ENCODE peak calls at places on chromosome 5, in eight cellular contexts. F is stimulated activated CD4-positive, alpha-beta T cell treated with anti-CD3 and anti-CD28 coated beads, Interleukin-4, amount 100 ng/mL, for 48 hours; L is pulmonary artery endothelial cell; H is stimulated activated naive B cell treated with anti-CD40 and anti-IgM and Interleukin-4, amounts not matched to agents 10 μg/mL and 1 μg/mL and 100 μg/mL, for 72 hours; J is C1 segment of cervical spinal cord; Q is Calu3; K is GM20000; E is substantia nigra. N is an unnamed sample.
A peak's percentile ranks its signal among the peaks of the same experiment; 100 is the strongest.

GRCh38 chr5:16489322-16489791 is 23.8 kb upstream of the ZNF622 start:
- DNase-seq in F (no peak), L (no peak), H (no peak), J (no peak), Q (peak; percentile 23), K (peak; percentile 21), E (peak; percentile 4), N (peak; percentile 70)

GRCh38 chr5:60410427-60410826 is 289.5 kb downstream of the DEPDC1B start:
- DNase-seq in F (no peak), L (no peak), H (no peak), J (no peak), Q (no peak), K (no peak), E (no peak), N (no peak)

GRCh38 chr5:137303509-137303908 is 195.6 kb downstream of the SPOCK1 start:
- DNase-seq in F (no peak), L (no peak), H (no peak), J (no peak), Q (no peak), K (no peak), E (no peak), N (no peak)

GRCh38 chr5:14873790-14874189 is 2.2 kb upstream of the ANKH start:
- DNase-seq in F (no peak), L (no peak), H (no peak), J (no peak), Q (no peak), K (no peak), E (no peak), N (no peak)

GRCh38 chr5:150300496-150301169 is 2.1 kb downstream of the ARSI start:
- DNase-seq in F (no peak), L (no peak), H (no peak), J (no peak), Q (no peak), K (no peak), E (no peak), N (no peak)

GRCh38 chr5:77957-78804 is 13.8 kb upstream of the PLEKHG4B start:
- DNase-seq in F (no peak), L (no peak), H (peak; percentile 26), J (no peak), Q (peak; percentile 77), K (no peak), E (no peak), N (no peak)

GRCh38 chr5:178284095-178284675 is 51.6 kb upstream of the PHYKPL start:
- DNase-seq in F (no peak), L (no peak), H (no peak), J (no peak), Q (no peak), K (no peak), E (no peak), N (no peak)

GRCh38 chr5:123538670-123539459 is 26.9 kb downstream of the CSNK1G3 start:
- DNase-seq in F (no peak), L (no peak), H (no peak), J (no peak), Q (no peak), K (no peak), E (no peak), N (no peak)

GRCh38 chr5:1879292-1880263 is 3.1 kb downstream of the IRX4 start:
- DNase-seq in F (no peak), L (no peak), H (no peak), J (no peak), Q (no peak), K (no peak), E (no peak), N (no peak)

GRCh38 chr5:89556215-89557009 is 673.4 kb upstream of the MEF2C start:
- DNase-seq in F (no peak), L (peak; percentile 1), H (no peak), J (no peak), Q (peak; percentile 45), K (no peak), E (no peak), N (peak; percentile 6)

GRCh38 chr5:54993318-54993717 is 7.9 kb upstream of the ESM1 start:
- DNase-seq in F (no peak), L (peak; percentile 55), H (no peak), J (no peak), Q (no peak), K (no peak), E (no peak), N (no peak)

GRCh38 chr5:168155585-168155984 is 135.9 kb upstream of the WWC1 start:
- DNase-seq in F (no peak), L (no peak), H (no peak), J (no peak), Q (no peak), K (no peak), E (no peak), N (no peak)

GRCh38 chr5:157554180-157555030 is 21.2 kb downstream of the ADAM19 start:
- DNase-seq in F (no peak), L (peak; percentile 52), H (peak; percentile 31), J (no peak), Q (no peak), K (no peak), E (no peak), N (no peak)

GRCh38 chr5:126182901-126183695 is 240.1 kb upstream of the GRAMD2B start:
- DNase-seq in F (no peak), L (no peak), H (no peak), J (peak; percentile 35), Q (no peak), K (no peak), E (peak; percentile 40), N (no peak)

GRCh38 chr5:109467058-109467457 is 57.3 kb upstream of the PJA2 start:
- DNase-seq in F (no peak), L (no peak), H (no peak), J (no peak), Q (peak; percentile 18), K (no peak), E (no peak), N (no peak)

GRCh38 chr5:113527746-113528145 is 14.3 kb downstream of the YTHDC2 start:
- DNase-seq in F (no peak), L (no peak), H (no peak), J (no peak), Q (no peak), K (no peak), E (no peak), N (no peak)